ENCODE peak calls at places on chromosome 12, in ten cellular contexts. D, L, R, H, V, F, I, Y, A and W are unnamed samples.

GRCh38 chr12:87086118-87086891 is 830.1 kb upstream of the MGAT4C start:
- DNase-seq in D (no peak), L (no peak), R (no peak), H (peak), V (no peak), F (no peak), I (peak), Y (peak), A (no peak), W (no peak)

GRCh38 chr12:22287056-22287455 is 47.5 kb downstream of the ST8SIA1 start:
- DNase-seq in D (no peak), L (no peak), R (no peak), H (no peak), V (no peak), F (no peak), I (no peak), Y (no peak), A (no peak), W (no peak)

GRCh38 chr12:113609692-113610469 is 138.2 kb upstream of the LHX5 start:
- DNase-seq in D (no peak), L (no peak), R (no peak), H (no peak), V (no peak), F (no peak), I (no peak), Y (no peak), A (no peak), W (no peak)

GRCh38 chr12:60920841-60921495 is 1325.1 kb downstream of the SLC16A7 start:
- DNase-seq in D (no peak), L (no peak), R (no peak), H (no peak), V (no peak), F (no peak), I (peak), Y (peak), A (no peak), W (no peak)

GRCh38 chr12:95959107-95959506 is 16.0 kb downstream of the AMDHD1 start:
- DNase-seq in D (no peak), L (no peak), R (peak), H (peak), V (no peak), F (peak), I (peak), Y (peak), A (no peak), W (no peak)

GRCh38 chr12:92042791-92043531 is 102.7 kb downstream of the BTG1 start:
- DNase-seq in D (no peak), L (no peak), R (no peak), H (peak), V (no peak), F (no peak), I (no peak), Y (no peak), A (no peak), W (no peak)

GRCh38 chr12:96141216-96141944 is 52.8 kb upstream of the ELK3 start:
- DNase-seq in D (no peak), L (no peak), R (peak), H (no peak), V (no peak), F (no peak), I (peak), Y (peak), A (no peak), W (peak)

GRCh38 chr12:30997685-30998440 is 71.3 kb downstream of the TSPAN11 start:
- DNase-seq in D (no peak), L (no peak), R (no peak), H (no peak), V (no peak), F (no peak), I (no peak), Y (no peak), A (no peak), W (no peak)

GRCh38 chr12:122282066-122282465 is 15.8 kb upstream of the VPS33A start:
- DNase-seq in D (no peak), L (no peak), R (peak), H (peak), V (peak), F (no peak), I (peak), Y (peak), A (no peak), W (no peak)

GRCh38 chr12:124267205-124267778 is 27.6 kb upstream of the RFLNA start:
- DNase-seq in D (no peak), L (no peak), R (no peak), H (no peak), V (no peak), F (no peak), I (no peak), Y (no peak), A (no peak), W (no peak)

GRCh38 chr12:61367281-61367785 is 892.9 kb upstream of the USP15 start:
- DNase-seq in D (no peak), L (no peak), R (no peak), H (peak), V (no peak), F (peak), I (peak), Y (no peak), A (no peak), W (no peak)

GRCh38 chr12:57096748-57097553 is 8.0 kb downstream of the NAB2 start:
- DNase-seq in D (peak), L (no peak), R (no peak), H (no peak), V (no peak), F (no peak), I (no peak), Y (no peak), A (no peak), W (no peak)

GRCh38 chr12:22275847-22276246 is 58.7 kb downstream of the ST8SIA1 start:
- DNase-seq in D (no peak), L (no peak), R (peak), H (peak), V (peak), F (no peak), I (peak), Y (peak), A (no peak), W (no peak)

GRCh38 chr12:105418232-105418631 is 87.7 kb downstream of the C12orf75 start:
- DNase-seq in D (no peak), L (no peak), R (peak), H (peak), V (peak), F (no peak), I (peak), Y (peak), A (no peak), W (no peak)

GRCh38 chr12:98578392-98578791 is 15.1 kb upstream of the SLC25A3 start:
- DNase-seq in D (no peak), L (no peak), R (no peak), H (no peak), V (no peak), F (no peak), I (no peak), Y (no peak), A (no peak), W (no peak)

GRCh38 chr12:3600039-3600720 is 109.2 kb downstream of the PRMT8 start:
- DNase-seq in D (no peak), L (no peak), R (no peak), H (no peak), V (no peak), F (no peak), I (no peak), Y (no peak), A (no peak), W (no peak)

GRCh38 chr12:123532021-123532420 is 1.5 kb downstream of the RILPL1 start:
- DNase-seq in D (peak), L (no peak), R (peak), H (no peak), V (no peak), F (peak), I (peak), Y (peak), A (no peak), W (peak)